ENCODE peak calls at places on chromosomes 4 and X, in ten cellular contexts. L is endothelial cell of umbilical vein; Y is tibial nerve; Q is vagina; R is fibroblast of the aortic adventitia; M is activated T-helper 1 cell treated with anti-CD3 and anti-CD28 coated beads, Interleukin-12 subunit alpha, Interleukin-12 subunit beta, Interleukin-2, Interleukin-4 antibody, amounts not matched to agents 30 ng/mL and 10 ng/mL and 1 ng/mL, durations not matched to agents 14 hours and 24 hours and 36 hours; N is left ventricle myocardium superior; P is upper lobe of right lung; E is CD8-positive, alpha-beta memory T cell; O is cerebellar cortex. Z is an unnamed sample.

GRCh38 chr4:137408527-137409177 is 123.6 kb downstream of the PCDH18 start:
- DNase-seq in R (no peak), O (no peak), M (no peak), P (no peak), E (no peak), Y (no peak), Q (no peak), L (no peak), N (no peak), Z (no peak)

GRCh38 chr4:1459664-1460511 is 53.6 kb upstream of the NKX1-1 start:
- DNase-seq in L (no peak), N (no peak), P (peak; percentile 57), R (no peak), E (no peak), O (no peak), Y (no peak), M (no peak), Q (no peak), Z (no peak)

GRCh38 chr4:142380052-142380598 is 466.0 kb downstream of the INPP4B start:
- DNase-seq in N (no peak), L (no peak), R (no peak), P (no peak), Q (no peak), E (no peak), O (no peak), M (no peak), Y (no peak), Z (no peak)

GRCh38 chr4:185023471-185023870 is 5.2 kb downstream of the HELT start:
- DNase-seq in Y (no peak), O (no peak), L (no peak), N (no peak), M (no peak), P (no peak), R (no peak), E (no peak), Q (peak; percentile 76), Z (no peak)

GRCh38 chrX:125170459-125170858 is 149.2 kb upstream of the TEX13C start:
- DNase-seq in E (no peak), Q (no peak), Y (no peak), M (no peak), R (no peak), L (no peak), N (no peak), P (no peak), O (no peak), Z (no peak)

GRCh38 chr4:85061974-85062373 is 95.5 kb upstream of the WDFY3 start:
- DNase-seq in Y (no peak), E (no peak), P (no peak), M (no peak), L (no peak), Q (no peak), O (no peak), N (no peak), R (no peak), Z (no peak)

GRCh38 chrX:36867143-36867542 is 141.0 kb upstream of the FAM47C start:
- DNase-seq in N (no peak), P (no peak), R (peak; percentile 33), M (no peak), Y (no peak), L (peak; percentile 29), O (peak; percentile 12), Q (no peak), E (no peak), Z (no peak)

GRCh38 chrX:153867671-153868070 is 18.3 kb downstream of the L1CAM start:
- DNase-seq in L (no peak), M (no peak), O (no peak), P (no peak), E (no peak), Y (no peak), N (no peak), R (no peak), Q (no peak), Z (no peak)

GRCh38 chr4:100895572-100896197 is 377.9 kb upstream of the EMCN start:
- DNase-seq in E (peak; percentile 8), N (no peak), Y (no peak), M (no peak), R (peak; percentile 23), Q (no peak), L (peak; percentile 3), P (no peak), O (no peak), Z (peak; percentile 25)

GRCh38 chr4:8688908-8689445 is 96.4 kb downstream of the CPZ start:
- DNase-seq in Y (peak; percentile 1), L (no peak), R (no peak), M (no peak), P (peak; percentile 53), N (no peak), O (no peak), Q (no peak), E (no peak), Z (no peak)

GRCh38 chrX:107000013-107000515 is at the start of gene MORC4:
- DNase-seq in O (peak; percentile 78), Y (peak; percentile 37), E (peak; percentile 36), M (peak; percentile 29), L (peak; percentile 72), N (peak; percentile 84), P (peak; percentile 90), Q (peak; percentile 94), R (peak; percentile 80), Z (peak; percentile 33)

GRCh38 chr4:83361416-83362196 is 27.0 kb upstream of the HPSE start:
- DNase-seq in R (no peak), E (no peak), Q (no peak), M (no peak), N (no peak), O (no peak), P (no peak), Y (no peak), L (no peak), Z (no peak)

GRCh38 chrX:115948018-115948923 is 222.3 kb upstream of the AGTR2 start:
- DNase-seq in R (no peak), M (no peak), P (no peak), Q (no peak), L (no peak), O (peak; percentile 35), E (no peak), N (no peak), Y (no peak), Z (no peak)

GRCh38 chr4:131613086-131613823 is 1535.8 kb upstream of the PCDH10 start:
- DNase-seq in O (no peak), E (no peak), N (no peak), M (no peak), Y (no peak), R (no peak), P (no peak), L (no peak), Q (no peak), Z (no peak)

GRCh38 chr4:78818530-78818929 is 42.4 kb downstream of the BMP2K start:
- DNase-seq in N (no peak), Q (no peak), L (no peak), P (no peak), Y (no peak), M (no peak), E (no peak), R (no peak), O (no peak), Z (no peak)

GRCh38 chrX:117990438-117990837 is 126.2 kb downstream of the KLHL13 start:
- DNase-seq in L (no peak), P (no peak), N (no peak), R (no peak), M (no peak), Q (no peak), O (no peak), Y (no peak), E (no peak), Z (no peak)

GRCh38 chr4:127219247-127219646 is 413.5 kb upstream of the INTU start:
- DNase-seq in O (no peak), Y (no peak), L (no peak), M (no peak), N (no peak), P (no peak), R (no peak), E (no peak), Q (no peak), Z (no peak)

GRCh38 chr4:150943831-150944230 is 71.3 kb downstream of the LRBA start:
- DNase-seq in M (no peak), O (no peak), E (no peak), R (peak; percentile 27), L (no peak), N (no peak), P (no peak), Y (no peak), Q (no peak), Z (no peak)

GRCh38 chr4:153019906-153020305 is 83.8 kb downstream of the FHDC1 start:
- DNase-seq in P (no peak), L (no peak), E (no peak), Q (no peak), M (no peak), N (no peak), R (no peak), Y (no peak), O (peak; percentile 75), Z (no peak)

GRCh38 chr4:54745031-54745770 is 87.4 kb downstream of the KIT start:
- DNase-seq in E (no peak), M (no peak), L (peak; percentile 13), N (no peak), R (no peak), Y (no peak), O (no peak), Q (no peak), P (no peak), Z (no peak)

GRCh38 chrX:45621356-45622041 is 420.8 kb upstream of the DIPK2B start:
- DNase-seq in N (no peak), O (no peak), M (no peak), E (no peak), R (peak; percentile 73), Y (no peak), Q (no peak), L (peak; percentile 54), P (no peak), Z (no peak)

Z was measured in naive thymus-derived CD8-positive, alpha-beta T cell.